ENCODE peak calls at places on chromosomes 1 and 21, in six cellular contexts. Q is IMR-90, A is mammary epithelial cell, U is GM23338, G is neuronal stem cell, E is mesenchymal stem cell. I is an unnamed sample. For H3K4me1, the result is how much of the 10 kb centered on the place peaks cover.

GRCh38 chr1:167957710-167958109 is 20.8 kb upstream of the MPC2 start:
- DNase-seq in Q (peak), A (peak), U (no peak), G (no peak), E (no peak), I (no peak)

GRCh38 chr1:159916240-159917051 is 8.9 kb downstream of the TAGLN2 start:
- DNase-seq in Q (peak), A (peak), U (peak), G (peak), E (peak), I (peak)

GRCh38 chr1:35247256-35247655 is 21.3 kb upstream of the ZMYM4 start:
- DNase-seq in Q (no peak), A (no peak), U (no peak), G (no peak), E (no peak), I (no peak)

GRCh38 chr1:224380003-224380402 is 23.3 kb downstream of the CNIH4 start:
- DNase-seq in Q (no peak), A (no peak), U (no peak), G (no peak), E (no peak), I (no peak)

GRCh38 chr21:16633851-16634521 is 878.9 kb upstream of the CXADR start:
- DNase-seq in Q (no peak), A (no peak), U (no peak), G (no peak), E (no peak), I (no peak)

GRCh38 chr1:233256191-233256590 is 39.3 kb downstream of the PCNX2 start:
- DNase-seq in Q (no peak), A (no peak), U (no peak), G (no peak), E (no peak), I (no peak)

GRCh38 chr1:169680377-169681019 is 30.9 kb downstream of the SELL start:
- DNase-seq in Q (no peak), A (no peak), U (no peak), G (no peak), E (no peak), I (no peak)

GRCh38 chr21:19490481-19490880 is 1086.9 kb upstream of the TMPRSS15 start:
- DNase-seq in Q (no peak), A (no peak), U (no peak), G (no peak), E (no peak), I (no peak)

GRCh38 chr1:72037745-72038343 is 244.5 kb downstream of the NEGR1 start:
- DNase-seq in Q (peak), A (peak), U (peak), G (peak), E (peak), I (peak)

GRCh38 chr1:234325878-234326492 is 47.3 kb upstream of the COA6 start:
- DNase-seq in Q (no peak), A (no peak), U (no peak), G (no peak), E (no peak), I (no peak)
- H3K4me3 ChIP-seq in Q (no peak), A (no peak), U (peak), G (no peak), E (peak), I (peak)

DNA sequence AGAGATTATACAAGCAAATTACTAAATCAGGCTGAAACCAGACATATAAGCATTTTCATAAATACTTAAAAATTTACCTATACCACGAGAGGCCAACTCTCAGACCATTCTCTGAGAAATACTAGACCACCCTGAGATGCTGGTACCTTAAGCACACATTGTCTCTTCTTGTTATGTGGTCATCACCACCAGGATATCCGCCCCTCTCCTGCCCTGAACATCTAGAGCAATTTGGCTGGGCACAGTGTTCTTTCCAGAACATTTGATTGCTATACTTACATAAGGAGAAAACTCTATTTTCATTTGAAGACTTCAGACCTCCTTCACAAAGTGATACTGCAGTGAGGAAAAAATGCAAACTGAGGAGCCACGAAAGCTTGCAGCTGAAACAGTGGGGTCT is 36.2 kb upstream of the DUSP10 start:
- DNase-seq in Q (no peak), A (no peak), U (no peak), G (no peak), E (no peak), I (no peak)
- H3K4me1 ChIP-seq in Q (under half), A (under half), U (under half), G (under half), E (under half), I (under half)

GRCh38 chr1:218367118-218367517 is 22.0 kb downstream of the TGFB2 start:
- DNase-seq in Q (no peak), A (no peak), U (no peak), G (no peak), E (peak), I (no peak)
- H3K4me2 ChIP-seq in Q (no peak), A (no peak), U (no peak), G (no peak), E (no peak), I (no peak)

DNA sequence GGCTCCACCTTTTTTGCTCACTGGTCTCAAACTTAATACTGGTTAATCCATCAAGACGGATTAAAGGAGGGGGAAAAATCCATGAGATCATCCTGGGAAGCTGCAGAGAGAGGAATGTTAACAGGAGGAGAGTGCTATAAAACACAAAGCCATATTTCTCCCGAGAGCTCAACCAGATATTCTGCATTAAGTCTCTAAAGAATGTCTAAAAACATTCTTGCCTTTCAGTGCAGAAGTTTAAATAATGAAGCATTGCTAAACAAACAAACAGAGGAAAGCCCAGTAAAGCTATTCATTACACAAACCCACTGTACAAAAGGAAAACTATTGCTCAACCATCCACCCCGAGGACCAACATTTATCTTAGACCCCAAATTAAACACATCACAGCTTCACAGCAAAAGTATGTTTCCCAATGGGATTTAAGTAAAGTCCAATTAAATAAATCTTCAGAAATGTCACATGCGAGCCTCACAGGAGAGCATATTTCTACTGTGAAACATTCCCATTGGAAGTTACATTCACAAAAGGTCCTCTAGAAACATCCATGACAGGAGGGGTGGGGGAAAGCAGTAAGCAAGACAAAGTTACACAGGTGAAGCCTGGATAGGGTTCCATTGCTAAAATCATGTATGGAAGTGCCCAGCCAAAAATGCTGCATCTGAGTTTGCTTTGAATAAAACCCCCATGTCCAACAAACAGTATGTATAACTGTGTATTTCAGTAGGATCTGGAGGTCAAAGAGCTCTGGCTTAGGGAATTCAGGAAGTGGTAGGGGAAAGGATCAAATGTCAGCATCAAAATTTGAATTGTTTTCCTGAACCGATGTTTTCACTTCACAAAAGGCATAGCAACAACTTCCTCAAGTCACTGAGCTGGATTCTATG is 23.3 kb downstream of the DUSP10 start:
- DNase-seq in Q (peak), A (no peak), U (peak), G (no peak), E (peak), I (peak)
- H3K4me3 ChIP-seq in Q (no peak), A (no peak), U (no peak), G (no peak), E (no peak), I (no peak)

GRCh38 chr1:40708750-40709099 is 17.2 kb downstream of the NFYC start:
- DNase-seq in Q (peak), A (no peak), U (peak), G (no peak), E (peak), I (no peak)
- H3K4me1 ChIP-seq in Q (under half), A (under half), U (under half), G (under half), E (under half), I (under half)

I was measured in osteoblast.